ENCODE peak calls at places on chromosomes 16 and 17, in eight cellular contexts. One of them, this sample, is unnamed.

GRCh38 chr16:180921-181667 is 835 bp downstream of the HBQ1 start:
- DNase-seq in fibroblast of lung: peak; percentile 52
- DNase-seq in PC-3: peak; percentile 68
- DNase-seq in heart left ventricle: peak; percentile 67
- DNase-seq in psoas muscle: peak; percentile 85
- DNase-seq in uterus: peak; percentile 67
- DNase-seq in GM23338: peak; percentile 92
- DNase-seq in CD8-positive, alpha-beta T cell: peak; percentile 85
- DNase-seq in this sample: peak; percentile 55

GRCh38 chr16:10880609-10881452 is 3.8 kb downstream of the CIITA start:
- DNase-seq in uterus: no peak
- DNase-seq in CD8-positive, alpha-beta T cell: no peak
- DNase-seq in GM23338: no peak
- DNase-seq in fibroblast of lung: no peak
- DNase-seq in heart left ventricle: no peak
- DNase-seq in PC-3: no peak
- DNase-seq in psoas muscle: no peak
- DNase-seq in this sample: no peak

GRCh38 chr16:57749101-57749692 is 13.6 kb downstream of the KATNB1 start:
- DNase-seq in GM23338: no peak
- DNase-seq in heart left ventricle: no peak
- DNase-seq in CD8-positive, alpha-beta T cell: no peak
- DNase-seq in PC-3: no peak
- DNase-seq in uterus: no peak
- DNase-seq in fibroblast of lung: no peak
- DNase-seq in psoas muscle: peak; percentile 6
- DNase-seq in this sample: no peak

GRCh38 chr16:86618431-86619262 is 40.3 kb downstream of the FOXL1 start:
- DNase-seq in PC-3: no peak
- DNase-seq in heart left ventricle: peak; percentile 47
- DNase-seq in uterus: no peak
- DNase-seq in CD8-positive, alpha-beta T cell: no peak
- DNase-seq in psoas muscle: no peak
- DNase-seq in GM23338: no peak
- DNase-seq in fibroblast of lung: no peak
- DNase-seq in this sample: no peak

GRCh38 chr16:10256855-10257641 is 74.8 kb upstream of the GRIN2A start:
- DNase-seq in GM23338: peak; percentile 80
- DNase-seq in CD8-positive, alpha-beta T cell: peak; percentile 46
- DNase-seq in uterus: no peak
- DNase-seq in fibroblast of lung: peak; percentile 5
- DNase-seq in PC-3: peak; percentile 8
- DNase-seq in psoas muscle: no peak
- DNase-seq in heart left ventricle: no peak
- DNase-seq in this sample: no peak

GRCh38 chr17:2776589-2777241 is 19.5 kb upstream of the RAP1GAP2 start:
- DNase-seq in GM23338: peak; percentile 84
- DNase-seq in heart left ventricle: no peak
- DNase-seq in fibroblast of lung: no peak
- DNase-seq in PC-3: no peak
- DNase-seq in uterus: no peak
- DNase-seq in psoas muscle: no peak
- DNase-seq in CD8-positive, alpha-beta T cell: no peak
- DNase-seq in this sample: no peak

GRCh38 chr16:183005-183404 is 2.7 kb downstream of the HBQ1 start:
- DNase-seq in PC-3: no peak
- DNase-seq in heart left ventricle: no peak
- DNase-seq in CD8-positive, alpha-beta T cell: no peak
- DNase-seq in GM23338: no peak
- DNase-seq in uterus: no peak
- DNase-seq in fibroblast of lung: no peak
- DNase-seq in psoas muscle: no peak
- DNase-seq in this sample: no peak

GRCh38 chr17:44757045-44757917 is 1.5 kb upstream of the ADAM11 start:
- DNase-seq in psoas muscle: no peak
- DNase-seq in uterus: no peak
- DNase-seq in PC-3: no peak
- DNase-seq in CD8-positive, alpha-beta T cell: no peak
- DNase-seq in heart left ventricle: peak; percentile 84
- DNase-seq in GM23338: no peak
- DNase-seq in fibroblast of lung: no peak
- DNase-seq in this sample: no peak

GRCh38 chr16:64184156-64184555 is 937.7 kb downstream of the CDH11 start:
- DNase-seq in fibroblast of lung: no peak
- DNase-seq in GM23338: no peak
- DNase-seq in uterus: no peak
- DNase-seq in heart left ventricle: no peak
- DNase-seq in CD8-positive, alpha-beta T cell: no peak
- DNase-seq in psoas muscle: no peak
- DNase-seq in PC-3: no peak
- DNase-seq in this sample: no peak

GRCh38 chr16:76932541-76933211 is 258.3 kb upstream of the MON1B start:
- DNase-seq in fibroblast of lung: peak; percentile 57
- DNase-seq in PC-3: no peak
- DNase-seq in CD8-positive, alpha-beta T cell: no peak
- DNase-seq in GM23338: no peak
- DNase-seq in heart left ventricle: no peak
- DNase-seq in uterus: no peak
- DNase-seq in psoas muscle: no peak
- DNase-seq in this sample: no peak

GRCh38 chr17:5097101-5097834 is 14.4 kb downstream of the ZNF232 start:
- DNase-seq in CD8-positive, alpha-beta T cell: peak; percentile 53
- DNase-seq in psoas muscle: peak; percentile 75
- DNase-seq in fibroblast of lung: no peak
- DNase-seq in heart left ventricle: peak; percentile 84
- DNase-seq in uterus: peak; percentile 44
- DNase-seq in PC-3: no peak
- DNase-seq in GM23338: peak; percentile 98
- DNase-seq in this sample: no peak

GRCh38 chr17:82615084-82616020 is 32.9 kb downstream of the WDR45B start:
- DNase-seq in PC-3: no peak
- DNase-seq in psoas muscle: no peak
- DNase-seq in CD8-positive, alpha-beta T cell: no peak
- DNase-seq in fibroblast of lung: no peak
- DNase-seq in uterus: no peak
- DNase-seq in heart left ventricle: no peak
- DNase-seq in GM23338: peak; percentile 51
- DNase-seq in this sample: no peak

GRCh38 chr16:50741808-50742520 is at the start of gene CYLD:
- DNase-seq in heart left ventricle: peak; percentile 100
- DNase-seq in GM23338: peak; percentile 100
- DNase-seq in CD8-positive, alpha-beta T cell: peak; percentile 99
- DNase-seq in uterus: peak; percentile 100
- DNase-seq in psoas muscle: peak; percentile 100
- DNase-seq in PC-3: peak; percentile 97
- DNase-seq in fibroblast of lung: peak; percentile 99
- DNase-seq in this sample: peak; percentile 99

GRCh38 chr16:56869513-56870270 is 4.7 kb downstream of the SLC12A3 start:
- DNase-seq in CD8-positive, alpha-beta T cell: no peak
- DNase-seq in PC-3: peak; percentile 37
- DNase-seq in heart left ventricle: no peak
- DNase-seq in uterus: no peak
- DNase-seq in fibroblast of lung: no peak
- DNase-seq in GM23338: peak; percentile 75
- DNase-seq in psoas muscle: no peak
- DNase-seq in this sample: no peak

GRCh38 chr16:81896902-81897301 is 114.4 kb downstream of the SDR42E1 start:
- DNase-seq in PC-3: peak; percentile 15
- DNase-seq in fibroblast of lung: no peak
- DNase-seq in uterus: no peak
- DNase-seq in CD8-positive, alpha-beta T cell: no peak
- DNase-seq in heart left ventricle: no peak
- DNase-seq in psoas muscle: no peak
- DNase-seq in GM23338: no peak
- DNase-seq in this sample: no peak

GRCh38 chr16:69064164-69064563 is 41.3 kb upstream of the HAS3 start:
- DNase-seq in uterus: no peak
- DNase-seq in GM23338: no peak
- DNase-seq in psoas muscle: no peak
- DNase-seq in PC-3: peak; percentile 86
- DNase-seq in CD8-positive, alpha-beta T cell: no peak
- DNase-seq in fibroblast of lung: no peak
- DNase-seq in heart left ventricle: no peak
- DNase-seq in this sample: no peak

GRCh38 chr16:89378947-89379771 is 111.2 kb downstream of the ANKRD11 start:
- DNase-seq in fibroblast of lung: no peak
- DNase-seq in heart left ventricle: no peak
- DNase-seq in psoas muscle: peak; percentile 71
- DNase-seq in CD8-positive, alpha-beta T cell: no peak
- DNase-seq in GM23338: no peak
- DNase-seq in PC-3: no peak
- DNase-seq in uterus: no peak
- DNase-seq in this sample: no peak

GRCh38 chr17:49553676-49554335 is 21.9 kb upstream of the NXPH3 start:
- DNase-seq in heart left ventricle: no peak
- DNase-seq in GM23338: no peak
- DNase-seq in PC-3: no peak
- DNase-seq in CD8-positive, alpha-beta T cell: no peak
- DNase-seq in fibroblast of lung: no peak
- DNase-seq in psoas muscle: peak; percentile 5
- DNase-seq in uterus: no peak
- DNase-seq in this sample: no peak

GRCh38 chr17:52283872-52284271 is 125.4 kb upstream of the CA10 start:
- DNase-seq in uterus: no peak
- DNase-seq in heart left ventricle: no peak
- DNase-seq in PC-3: no peak
- DNase-seq in GM23338: no peak
- DNase-seq in fibroblast of lung: no peak
- DNase-seq in psoas muscle: no peak
- DNase-seq in CD8-positive, alpha-beta T cell: no peak
- DNase-seq in this sample: no peak

GRCh38 chr16:51151951-51152663 is 1.0 kb upstream of the SALL1 start:
- DNase-seq in uterus: peak; percentile 94
- DNase-seq in CD8-positive, alpha-beta T cell: no peak
- DNase-seq in GM23338: peak; percentile 88
- DNase-seq in heart left ventricle: peak; percentile 38
- DNase-seq in PC-3: no peak
- DNase-seq in psoas muscle: no peak
- DNase-seq in fibroblast of lung: peak; percentile 91
- DNase-seq in this sample: no peak

GRCh38 chr17:3554440-3554839 is 3.2 kb downstream of the TRPV3 start:
- DNase-seq in heart left ventricle: no peak
- DNase-seq in PC-3: no peak
- DNase-seq in psoas muscle: no peak
- DNase-seq in CD8-positive, alpha-beta T cell: no peak
- DNase-seq in GM23338: no peak
- DNase-seq in uterus: no peak
- DNase-seq in fibroblast of lung: no peak
- DNase-seq in this sample: no peak

GRCh38 chr16:4309102-4309832 is 6.6 kb upstream of the GLIS2 start:
- DNase-seq in heart left ventricle: no peak
- DNase-seq in PC-3: peak; percentile 16
- DNase-seq in fibroblast of lung: no peak
- DNase-seq in GM23338: no peak
- DNase-seq in psoas muscle: no peak
- DNase-seq in uterus: no peak
- DNase-seq in CD8-positive, alpha-beta T cell: no peak
- DNase-seq in this sample: no peak
- H3K27ac ChIP-seq in heart left ventricle: no peak overlapping the region
- H3K27ac ChIP-seq in PC-3: no peak overlapping the region
- H3K27ac ChIP-seq in fibroblast of lung: no peak overlapping the region
- H3K27ac ChIP-seq in GM23338: peak overlapping the region; percentile 90
- H3K27ac ChIP-seq in psoas muscle: no peak overlapping the region
- H3K27ac ChIP-seq in uterus: no peak overlapping the region
- H3K27ac ChIP-seq in CD8-positive, alpha-beta T cell: no peak overlapping the region
- H3K27ac ChIP-seq in this sample: no peak overlapping the region

GRCh38 chr17:65739026-65739425 is 177.6 kb upstream of the AXIN2 start:
- DNase-seq in fibroblast of lung: no peak
- DNase-seq in psoas muscle: no peak
- DNase-seq in CD8-positive, alpha-beta T cell: no peak
- DNase-seq in uterus: no peak
- DNase-seq in GM23338: no peak
- DNase-seq in heart left ventricle: no peak
- DNase-seq in PC-3: no peak
- DNase-seq in this sample: no peak
- H3K36me3 ChIP-seq in fibroblast of lung: no peaks in the 10 kb centered on the region
- H3K36me3 ChIP-seq in psoas muscle: no peaks in the 10 kb centered on the region
- H3K36me3 ChIP-seq in CD8-positive, alpha-beta T cell: no peaks in the 10 kb centered on the region
- H3K36me3 ChIP-seq in uterus: no peaks in the 10 kb centered on the region
- H3K36me3 ChIP-seq in GM23338: peaks cover 3% of the 10 kb centered on the region
- H3K36me3 ChIP-seq in heart left ventricle: no peaks in the 10 kb centered on the region
- H3K36me3 ChIP-seq in PC-3: no peaks in the 10 kb centered on the region
- H3K36me3 ChIP-seq in this sample: no peaks in the 10 kb centered on the region

DNA sequence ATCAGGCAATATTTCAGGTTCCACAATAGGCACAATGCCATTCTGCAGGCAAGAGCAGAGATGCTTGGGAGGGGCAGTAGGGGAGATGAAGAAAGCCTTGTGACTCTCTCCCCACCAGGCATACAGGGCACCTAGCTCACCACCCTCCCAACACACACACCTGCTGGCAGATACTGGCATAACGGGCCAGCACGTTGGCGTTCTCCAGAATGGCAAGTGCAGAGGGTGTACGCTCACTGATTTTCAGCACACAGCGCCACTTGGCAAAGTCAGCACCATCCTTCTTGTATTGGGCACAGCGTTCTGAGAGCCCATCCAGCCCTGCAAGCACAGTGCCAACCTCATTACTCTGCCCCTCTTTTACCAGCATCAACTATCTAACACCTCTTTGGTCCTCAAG is 2.2 kb downstream of the ALDOC start:
- DNase-seq in psoas muscle: no peak
- DNase-seq in fibroblast of lung: no peak
- DNase-seq in heart left ventricle: peak; percentile 51
- DNase-seq in CD8-positive, alpha-beta T cell: no peak
- DNase-seq in PC-3: no peak
- DNase-seq in GM23338: no peak
- DNase-seq in uterus: no peak
- DNase-seq in this sample: no peak
- TF ChIP-seq CTCF in psoas muscle: no peak
- TF ChIP-seq CTCF in fibroblast of lung: no peak
- TF ChIP-seq CTCF in heart left ventricle: no peak
- TF ChIP-seq CTCF in CD8-positive, alpha-beta T cell: no peak
- TF ChIP-seq CTCF in PC-3: peak; percentile 16
- TF ChIP-seq CTCF in GM23338: no peak
- TF ChIP-seq CTCF in uterus: no peak
- TF ChIP-seq CTCF in this sample: no peak

DNA sequence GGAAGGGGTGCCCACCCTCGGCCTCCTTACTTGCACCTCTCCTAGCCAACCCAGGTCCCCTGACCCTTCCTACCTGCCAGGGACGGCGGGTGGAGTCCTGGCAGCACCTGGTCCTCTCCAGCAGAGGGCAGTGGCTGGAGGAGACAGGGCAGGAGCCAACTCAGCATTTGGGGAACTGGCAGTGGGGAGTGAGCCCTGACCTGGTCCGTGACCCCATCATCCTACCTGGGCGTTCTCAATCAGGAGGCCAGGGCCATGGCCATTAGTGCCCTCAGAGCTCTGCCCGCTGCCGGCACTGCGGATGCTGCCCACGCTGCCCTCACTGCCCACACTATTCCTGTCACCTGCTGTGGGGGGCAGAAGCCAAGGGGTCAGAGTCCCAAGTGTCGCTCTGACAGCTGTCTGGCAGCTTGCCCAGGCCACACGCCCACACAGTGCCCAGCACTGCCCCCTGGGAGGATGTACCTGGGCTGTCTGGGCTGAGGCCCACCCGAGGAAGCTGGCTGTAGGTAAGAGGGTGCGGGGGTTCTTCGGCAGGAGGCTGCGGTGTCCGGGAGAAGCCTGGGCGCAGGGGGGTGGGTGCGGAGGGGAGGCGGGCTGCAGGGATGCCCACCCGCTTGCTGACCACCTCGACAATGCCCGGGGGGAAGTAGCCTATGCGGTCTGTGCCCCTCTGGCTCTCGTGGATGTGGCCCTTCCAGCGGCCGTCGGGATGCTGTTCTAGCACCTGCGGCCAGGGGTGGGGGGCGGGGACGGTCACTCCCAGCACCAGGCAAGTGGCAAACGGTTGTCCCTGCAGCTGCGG is 10.8 kb downstream of the CASKIN2 start:
- DNase-seq in psoas muscle: no peak
- DNase-seq in PC-3: peak; percentile 65
- DNase-seq in uterus: no peak
- DNase-seq in heart left ventricle: peak; percentile 39
- DNase-seq in fibroblast of lung: no peak
- DNase-seq in GM23338: peak; percentile 81
- DNase-seq in CD8-positive, alpha-beta T cell: peak; percentile 48
- DNase-seq in this sample: no peak
- H3K27ac ChIP-seq in psoas muscle: no peak overlapping the region
- H3K27ac ChIP-seq in PC-3: no peak overlapping the region
- H3K27ac ChIP-seq in uterus: no peak overlapping the region
- H3K27ac ChIP-seq in heart left ventricle: no peak overlapping the region
- H3K27ac ChIP-seq in fibroblast of lung: no peak overlapping the region
- H3K27ac ChIP-seq in GM23338: no peak overlapping the region
- H3K27ac ChIP-seq in CD8-positive, alpha-beta T cell: no peak overlapping the region
- H3K27ac ChIP-seq in this sample: no peak overlapping the region

This sample was measured in brain microvascular endothelial cell.